ENCODE peak calls at places on chromosomes 6 and 20, in six cellular contexts. Z is astrocyte of the spinal cord, J is heart left ventricle, H is mammary epithelial cell, E is left ventricle myocardium inferior, W is A549. S is an unnamed sample.

GRCh38 chr6:57312004-57312345 is 5.5 kb upstream of the PRIM2 start:
- DNase-seq in Z (no peak), J (no peak), H (no peak), E (no peak), W (no peak), S (no peak)

GRCh38 chr20:63778857-63779256 is 39.3 kb downstream of the SLC2A4RG start:
- DNase-seq in Z (no peak), J (no peak), H (no peak), E (no peak), W (no peak), S (no peak)

GRCh38 chr6:84498905-84499304 is 265.5 kb downstream of the TBX18 start:
- DNase-seq in Z (no peak), J (no peak), H (no peak), E (no peak), W (no peak), S (peak)

GRCh38 chr6:4776493-4776966 is 326 bp downstream of the CDYL start:
- DNase-seq in Z (peak), J (peak), H (no peak), E (no peak), W (no peak), S (no peak)

GRCh38 chr6:15310680-15311079 is 64.8 kb downstream of the JARID2 start:
- DNase-seq in Z (no peak), J (no peak), H (no peak), E (no peak), W (no peak), S (no peak)

GRCh38 chr20:48190757-48191156 is 405.5 kb upstream of the SULF2 start:
- DNase-seq in Z (no peak), J (no peak), H (no peak), E (no peak), W (no peak), S (no peak)

GRCh38 chr20:13922241-13922640 is 68.2 kb downstream of the SEL1L2 start:
- DNase-seq in Z (no peak), J (no peak), H (no peak), E (no peak), W (no peak), S (peak)

GRCh38 chr6:34015576-34015975 is 130.3 kb downstream of the GRM4 start:
- DNase-seq in Z (no peak), J (no peak), H (no peak), E (no peak), W (no peak), S (no peak)

GRCh38 chr6:9699890-9700289 is 715.0 kb downstream of the TFAP2A start:
- DNase-seq in Z (no peak), J (no peak), H (no peak), E (no peak), W (peak), S (no peak)

GRCh38 chr20:12030470-12030869 is 112.8 kb downstream of the BTBD3 start:
- DNase-seq in Z (no peak), J (no peak), H (no peak), E (no peak), W (no peak), S (no peak)

GRCh38 chr6:1901556-1901955 is 291.8 kb downstream of the FOXC1 start:
- DNase-seq in Z (peak), J (no peak), H (peak), E (no peak), W (no peak), S (peak)

GRCh38 chr20:44439318-44439717 is 36.4 kb upstream of the TTPAL start:
- DNase-seq in Z (no peak), J (no peak), H (no peak), E (no peak), W (no peak), S (no peak)

GRCh38 chr6:5091646-5092045 is 6.5 kb downstream of the PPP1R3G start:
- DNase-seq in Z (no peak), J (no peak), H (no peak), E (no peak), W (no peak), S (no peak)

GRCh38 chr20:37907677-37908397 is 4.9 kb downstream of the VSTM2L start:
- DNase-seq in Z (peak), J (no peak), H (peak), E (no peak), W (peak), S (peak)

GRCh38 chr20:54062812-54063280 is 7.5 kb downstream of the BCAS1 start:
- DNase-seq in Z (peak), J (no peak), H (peak), E (no peak), W (peak), S (peak)

GRCh38 chr20:61871913-61872312 is 193.8 kb downstream of the TAF4 start:
- DNase-seq in Z (no peak), J (no peak), H (no peak), E (no peak), W (no peak), S (no peak)

GRCh38 chr6:124870611-124871201 is 91.5 kb upstream of the RNF217 start:
- DNase-seq in Z (peak), J (no peak), H (peak), E (no peak), W (peak), S (peak)

GRCh38 chr6:43434441-43434840 is 7.1 kb downstream of the ABCC10 start:
- DNase-seq in Z (no peak), J (no peak), H (no peak), E (peak), W (no peak), S (no peak)

GRCh38 chr6:131914967-131915751 is 36.0 kb downstream of the CCN2 start:
- DNase-seq in Z (peak), J (peak), H (peak), E (peak), W (peak), S (peak)
- H3K4me3 ChIP-seq in Z (no peak), J (no peak), H (no peak), E (no peak), W (no peak), S (no peak)

DNA sequence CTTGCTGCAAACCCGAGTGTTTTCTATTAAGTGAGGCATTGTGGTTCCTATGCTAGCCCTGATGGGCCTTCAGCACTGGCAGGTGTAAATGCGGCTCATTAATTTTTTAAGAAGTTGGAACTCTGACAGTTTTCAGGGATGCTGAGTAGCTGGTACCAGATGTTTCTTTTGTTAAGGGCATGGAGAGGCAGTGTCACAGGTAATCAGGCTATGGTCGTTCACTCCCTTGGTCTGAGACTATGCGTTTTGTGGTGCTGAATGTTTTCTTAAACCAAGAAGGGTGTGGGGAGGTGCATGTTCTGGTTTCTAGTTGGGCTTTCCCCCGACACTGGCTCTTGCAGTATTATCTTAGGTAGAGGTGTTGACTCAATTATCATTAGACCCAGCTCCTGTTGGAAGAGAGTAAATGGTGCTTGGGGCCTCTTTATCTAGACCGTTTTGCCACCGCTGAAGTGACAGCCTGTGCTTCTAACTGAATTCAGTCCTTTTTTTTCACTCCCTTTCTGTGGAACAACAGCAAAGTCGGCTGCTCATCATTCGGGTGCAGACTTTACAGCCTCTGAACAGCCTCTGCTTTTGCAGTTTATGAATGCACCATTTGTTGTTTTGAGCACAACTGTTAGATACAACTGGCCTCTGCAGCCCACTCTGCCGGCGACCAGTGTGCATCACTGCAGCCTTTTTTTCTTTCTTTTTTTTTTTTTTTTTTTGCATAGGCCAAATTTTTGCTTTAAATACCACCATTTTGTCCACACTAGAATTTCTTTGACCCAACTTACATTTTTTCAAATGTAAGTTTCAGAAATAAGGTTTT is 35.6 kb downstream of the RREB1 start:
- DNase-seq in Z (no peak), J (no peak), H (no peak), E (no peak), W (no peak), S (peak)
- TF ChIP-seq CTCF in Z (peak), J (no peak), H (no peak), E (peak), W (no peak), S (no peak)

DNA sequence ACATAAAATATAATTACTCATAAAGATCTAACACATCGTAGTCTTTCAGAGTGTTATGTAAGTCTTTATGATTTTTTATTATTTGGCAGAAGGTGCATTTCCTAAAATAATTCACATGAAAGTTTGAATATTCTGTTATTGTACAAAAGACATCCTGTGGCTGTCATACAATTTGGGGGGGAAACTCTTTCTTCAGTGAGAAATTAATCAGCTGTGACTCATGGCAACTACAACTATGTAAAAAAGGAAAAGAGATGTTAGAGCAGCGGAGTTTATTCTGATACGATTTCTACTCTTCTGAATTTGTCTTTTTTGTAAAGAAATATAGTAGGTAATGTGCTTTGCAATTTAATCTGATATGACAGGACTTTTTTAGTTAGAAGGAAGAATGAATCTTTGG is 14.2 kb downstream of the COL19A1 start:
- DNase-seq in Z (no peak), J (no peak), H (no peak), E (no peak), W (no peak), S (no peak)
- H3K4me3 ChIP-seq in Z (no peak), J (no peak), H (no peak), E (no peak), W (no peak), S (no peak)

DNA sequence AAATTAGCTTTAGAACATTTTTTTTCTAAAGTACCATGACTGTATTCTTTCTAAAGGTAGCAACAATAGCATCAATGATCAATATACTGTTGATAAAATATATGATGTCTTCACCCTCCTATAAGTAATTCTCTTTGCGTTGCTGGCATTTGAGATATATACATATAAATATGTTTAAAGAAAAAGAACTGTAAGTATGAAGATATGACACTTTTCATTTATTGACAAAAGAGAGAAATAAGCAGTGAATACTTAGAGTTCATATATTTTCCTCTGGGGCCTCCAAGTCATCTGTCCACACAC is 49.4 kb upstream of the SCGN start:
- DNase-seq in Z (peak), J (no peak), H (no peak), E (no peak), W (no peak), S (no peak)
- TF ChIP-seq CTCF in Z (no peak), J (no peak), H (no peak), E (peak), W (no peak), S (no peak)

GRCh38 chr6:149855040-149855654 is 9.0 kb downstream of the LRP11 start:
- DNase-seq in Z (peak), J (no peak), H (peak), E (no peak), W (peak), S (peak)
- H3K4me3 ChIP-seq in Z (peak), J (no peak), H (peak), E (no peak), W (peak), S (peak)

DNA sequence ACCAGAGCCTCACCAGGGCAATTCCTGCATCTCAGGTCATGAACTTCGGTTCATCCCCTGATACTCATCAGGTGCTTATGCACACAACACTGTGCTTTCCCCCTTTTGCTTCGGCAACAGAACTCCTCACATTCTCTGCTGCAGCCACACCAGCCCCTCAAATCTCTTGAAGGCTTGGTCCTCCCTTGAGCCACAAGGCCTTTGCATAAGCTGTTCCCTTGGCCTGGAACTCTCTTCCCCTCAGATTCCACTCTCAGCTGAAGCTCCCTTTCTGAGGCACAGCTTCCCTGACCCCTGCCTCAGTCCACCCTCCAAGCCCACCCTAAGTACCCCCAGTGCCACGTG is 76.4 kb downstream of the NOL4L start:
- DNase-seq in Z (no peak), J (no peak), H (no peak), E (no peak), W (no peak), S (no peak)
- TF ChIP-seq CTCF in Z (no peak), J (no peak), H (no peak), E (no peak), W (no peak), S (no peak)

DNA sequence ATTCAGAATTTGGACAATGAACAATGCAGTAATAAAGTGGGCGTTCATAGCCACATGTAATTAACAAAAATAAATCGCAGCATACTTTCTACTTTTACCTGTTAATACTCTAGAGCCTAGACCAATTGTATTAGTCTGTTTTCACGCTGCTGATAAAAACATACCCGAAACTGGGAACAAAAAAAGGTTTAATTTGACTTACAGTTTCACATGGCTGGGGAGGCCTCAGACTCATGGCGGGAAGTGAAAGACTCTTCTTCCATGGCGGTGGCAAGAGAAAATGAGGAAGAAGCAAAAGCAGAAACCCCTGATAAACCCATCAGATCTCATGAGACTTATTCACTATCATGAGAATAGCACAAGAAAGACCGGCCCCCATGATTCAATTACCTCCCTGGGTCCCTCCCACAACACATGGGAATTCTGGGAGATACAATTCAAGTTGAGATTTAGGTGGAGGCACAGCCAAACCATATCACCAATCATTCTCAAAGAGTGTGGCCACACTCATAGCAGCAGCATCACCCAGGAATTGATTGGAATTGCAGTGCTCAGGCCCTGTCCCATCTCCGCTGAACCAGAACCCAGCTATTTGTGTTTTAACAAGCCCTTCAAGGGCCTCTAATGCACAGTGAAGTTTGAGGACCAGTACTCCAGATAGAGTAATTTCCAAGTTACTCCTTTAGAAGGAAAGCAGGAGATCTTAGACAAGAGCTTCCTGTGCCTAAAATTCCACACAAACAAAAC is 650.0 kb downstream of the KIF16B start:
- DNase-seq in Z (no peak), J (no peak), H (no peak), E (no peak), W (no peak), S (no peak)
- H3K4me3 ChIP-seq in Z (no peak), J (no peak), H (no peak), E (no peak), W (no peak), S (no peak)

S was measured in foreskin fibroblast.